ENCODE peak calls at places on chromosomes 12 and 14, in five cellular contexts. S, J, E, F and M are unnamed samples.

GRCh38 chr12:104695453-104696148 is 238.9 kb downstream of the CHST11 start:
- DNase-seq in S (no peak), J (no peak), E (no peak), F (peak; percentile 74), M (peak; percentile 98)

GRCh38 chr14:93536945-93537344 is 106.2 kb downstream of the UNC79 start:
- DNase-seq in S (no peak), J (peak; percentile 25), E (no peak), F (no peak), M (no peak)

GRCh38 chr14:50311337-50311973 is 574 bp downstream of the L2HGDH start:
- DNase-seq in S (no peak), J (no peak), E (no peak), F (no peak), M (no peak)

GRCh38 chr14:102418169-102418852 is 55.6 kb downstream of the TECPR2 start:
- DNase-seq in S (no peak), J (no peak), E (no peak), F (no peak), M (no peak)

GRCh38 chr14:95288672-95289322 is 30.9 kb downstream of the CLMN start:
- DNase-seq in S (no peak), J (no peak), E (no peak), F (no peak), M (no peak)

GRCh38 chr12:79422060-79422812 is 268.5 kb downstream of the PAWR start:
- DNase-seq in S (no peak), J (no peak), E (no peak), F (peak; percentile 41), M (peak; percentile 62)

GRCh38 chr12:120161852-120162251 is 32.7 kb downstream of the GCN1 start:
- DNase-seq in S (no peak), J (no peak), E (no peak), F (no peak), M (no peak)

GRCh38 chr14:103641181-103641580 is 12.2 kb downstream of the KLC1 start:
- DNase-seq in S (no peak), J (peak; percentile 32), E (no peak), F (no peak), M (peak; percentile 65)

GRCh38 chr12:106744600-106744999 is 29.9 kb upstream of the RIC8B start:
- DNase-seq in S (no peak), J (no peak), E (no peak), F (no peak), M (no peak)

GRCh38 chr12:89924191-89924590 is 215.6 kb upstream of the ATP2B1 start:
- DNase-seq in S (no peak), J (no peak), E (no peak), F (no peak), M (no peak)

GRCh38 chr12:57152408-57153038 is 5.1 kb upstream of the LRP1-AS start:
- DNase-seq in S (peak; percentile 82), J (peak; percentile 34), E (no peak), F (peak; percentile 72), M (peak; percentile 58)

GRCh38 chr14:22520235-22520634 is 68.8 kb downstream of the DAD1 start:
- DNase-seq in S (peak; percentile 74), J (peak; percentile 42), E (no peak), F (peak; percentile 64), M (peak; percentile 70)

GRCh38 chr14:75132374-75133086 is 5.7 kb upstream of the NEK9 start:
- DNase-seq in S (peak; percentile 69), J (peak; percentile 83), E (no peak), F (peak; percentile 71), M (peak; percentile 75)

GRCh38 chr12:262817-263216 is at the start of gene SLC6A13:
- DNase-seq in S (no peak), J (no peak), E (no peak), F (peak; percentile 6), M (no peak)

GRCh38 chr12:11663128-11663527 is 13.7 kb downstream of the ETV6 start:
- DNase-seq in S (no peak), J (no peak), E (no peak), F (no peak), M (no peak)

GRCh38 chr14:75450381-75451276 is 22.8 kb downstream of the JDP2 start:
- DNase-seq in S (peak; percentile 68), J (peak; percentile 84), E (peak; percentile 71), F (no peak), M (peak; percentile 35)

GRCh38 chr14:71856199-71856919 is 75.9 kb upstream of the RGS6 start:
- DNase-seq in S (no peak), J (peak; percentile 66), E (no peak), F (no peak), M (no peak)

GRCh38 chr14:105398726-105399440 is 545 bp downstream of the TEX22 start:
- DNase-seq in S (no peak), J (no peak), E (no peak), F (peak; percentile 22), M (no peak)

GRCh38 chr12:95615735-95616134 is 64.5 kb upstream of the USP44 start:
- DNase-seq in S (no peak), J (no peak), E (no peak), F (no peak), M (no peak)

GRCh38 chr12:104407922-104408321 is 48.8 kb upstream of the CHST11 start:
- DNase-seq in S (no peak), J (no peak), E (no peak), F (no peak), M (no peak)

GRCh38 chr12:78878866-78879265 is 14.3 kb downstream of the SYT1 start:
- DNase-seq in S (no peak), J (no peak), E (no peak), F (no peak), M (no peak)

GRCh38 chr12:109760930-109761630 is 47.5 kb downstream of the FAM222A start:
- DNase-seq in S (no peak), J (no peak), E (no peak), F (no peak), M (no peak)

GRCh38 chr14:66009104-66009503 is 477.1 kb upstream of the CCDC196 start:
- DNase-seq in S (no peak), J (peak; percentile 76), E (no peak), F (peak; percentile 81), M (peak; percentile 56)

GRCh38 chr12:47017041-47017713 is 62.2 kb upstream of the PCED1B start:
- DNase-seq in S (no peak), J (no peak), E (no peak), F (no peak), M (no peak)

GRCh38 chr12:90621927-90622326 is 333.0 kb downstream of the CCER1 start:
- DNase-seq in S (no peak), J (peak; percentile 21), E (no peak), F (peak; percentile 32), M (peak; percentile 41)

GRCh38 chr14:69237142-69237541 is 22.8 kb upstream of the GALNT16 start:
- DNase-seq in S (no peak), J (no peak), E (no peak), F (no peak), M (no peak)

GRCh38 chr14:61571931-61572330 is 123.4 kb upstream of the HIF1A start:
- DNase-seq in S (no peak), J (no peak), E (no peak), F (no peak), M (no peak)

GRCh38 chr12:26345471-26346003 is 150.2 kb downstream of the SSPN start:
- DNase-seq in S (no peak), J (no peak), E (no peak), F (no peak), M (peak; percentile 7)

GRCh38 chr12:111596985-111597730 is 2.0 kb downstream of the ATXN2 start:
- DNase-seq in S (peak; percentile 35), J (peak; percentile 73), E (peak; percentile 45), F (peak; percentile 70), M (peak; percentile 62)

DNA sequence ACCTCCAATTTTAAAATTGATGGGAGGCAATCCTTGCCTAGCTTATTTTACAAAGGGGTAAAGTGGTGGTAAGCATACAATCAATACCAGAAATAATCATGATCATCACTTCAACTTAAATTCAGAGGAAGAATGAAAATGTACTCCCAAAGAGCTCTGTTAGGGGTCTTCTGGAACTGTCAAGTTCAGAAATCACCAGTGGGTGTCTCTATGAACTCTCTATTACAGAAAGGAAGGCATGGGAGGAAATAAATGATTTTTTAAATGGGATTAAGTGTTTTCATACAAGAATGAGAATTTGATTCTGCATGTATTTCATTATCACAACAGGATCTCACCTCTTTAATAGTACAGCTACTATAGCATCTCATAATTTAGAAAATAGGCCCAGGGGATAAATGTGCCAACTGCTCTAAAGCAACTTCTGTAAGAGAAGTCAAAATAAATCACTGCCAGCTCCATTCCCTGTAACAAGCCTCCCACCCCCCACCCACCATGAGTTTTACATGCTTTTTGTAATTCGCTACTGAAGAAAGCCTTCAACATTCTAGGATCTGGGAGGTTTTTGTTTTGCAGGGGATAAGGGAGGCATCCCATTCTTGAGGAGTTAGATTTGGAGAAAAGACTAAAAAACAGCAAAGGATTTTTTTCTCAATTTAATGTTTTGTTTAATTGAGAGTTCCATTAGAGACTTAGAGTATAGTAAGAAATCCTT is 9.7 kb downstream of the DCP1B start:
- DNase-seq in S (no peak), J (no peak), E (no peak), F (no peak), M (no peak)
- TF ChIP-seq CTCF in S (no peak), J (no peak), E (no peak), F (no peak), M (no peak)

DNA sequence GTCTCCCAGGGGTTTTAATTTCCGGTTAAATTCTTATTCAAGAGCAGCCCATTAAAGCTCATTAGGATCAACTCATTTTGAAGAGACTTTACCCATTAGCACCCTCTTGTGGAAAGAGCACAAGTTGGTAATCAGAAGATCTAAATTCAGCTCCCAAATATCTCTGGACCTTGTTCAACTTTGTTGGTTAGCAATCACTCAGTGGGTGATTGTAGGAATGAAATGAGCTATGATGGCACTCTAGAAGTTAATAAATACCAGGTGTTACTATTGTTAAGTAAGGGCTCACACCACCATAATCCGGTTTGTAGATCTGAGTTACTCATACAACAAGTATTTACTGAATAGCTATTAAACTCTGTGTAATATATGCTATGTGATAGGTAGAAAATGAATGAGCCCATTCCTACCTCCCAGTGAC is 42.9 kb downstream of the TRIP11 start:
- DNase-seq in S (no peak), J (peak; percentile 65), E (no peak), F (peak; percentile 97), M (peak; percentile 75)
- TF ChIP-seq CTCF in S (peak; percentile 57), J (peak; percentile 50), E (peak; percentile 55), F (peak; percentile 82), M (peak; percentile 66)

GRCh38 chr14:59020382-59020781 is 168.1 kb upstream of the DAAM1 start:
- DNase-seq in S (no peak), J (peak; percentile 41), E (no peak), F (peak; percentile 23), M (peak; percentile 43)
- TF ChIP-seq CTCF in S (no peak), J (peak; percentile 42), E (peak; percentile 33), F (peak; percentile 54), M (peak; percentile 66)

DNA sequence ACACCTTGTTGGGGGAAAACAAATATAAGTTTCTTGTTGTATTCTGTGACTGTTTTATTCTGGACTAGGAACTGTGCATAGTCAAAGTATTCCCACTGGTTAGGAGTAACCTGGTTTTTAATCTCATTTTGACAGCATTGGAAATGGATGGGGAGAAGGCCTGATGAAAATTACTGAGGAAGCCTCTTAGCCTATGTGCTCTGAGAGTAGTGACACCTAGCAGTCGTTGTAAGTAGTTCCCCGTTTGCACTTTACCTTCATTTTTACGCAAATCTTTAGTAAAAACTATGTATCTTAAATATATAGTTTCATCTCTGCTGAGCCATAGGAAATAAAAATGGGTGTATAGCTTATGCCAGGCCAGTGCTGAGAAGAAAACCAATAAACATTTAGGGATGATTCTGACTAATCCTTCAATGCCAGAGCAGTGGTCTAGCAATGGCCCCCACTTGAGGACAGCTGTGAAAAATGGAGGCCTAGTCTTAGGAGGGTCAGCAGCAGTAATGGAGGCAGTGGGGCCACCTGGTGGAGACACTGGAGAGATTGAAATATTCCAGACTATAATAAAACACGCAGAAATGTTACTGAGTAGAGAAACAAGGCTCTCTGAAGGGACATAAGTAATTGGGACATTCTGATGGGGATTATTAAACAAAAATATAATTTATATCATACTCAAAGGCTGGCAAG is 133.2 kb upstream of the NOVA1 start:
- DNase-seq in S (no peak), J (peak; percentile 1), E (no peak), F (no peak), M (no peak)
- TF ChIP-seq CTCF in S (no peak), J (peak; percentile 13), E (no peak), F (peak; percentile 35), M (peak; percentile 47)